ENCODE peak calls at places on chromosomes 3 and 15, in eight cellular contexts. T is left ventricle myocardium inferior, E is kidney, S is body of pancreas, F is lung, P is cardiac muscle cell, J is IMR-90, O is upper lobe of right lung. B is an unnamed sample.

GRCh38 chr3:76039431-76039830 is 254.1 kb upstream of the ZNF717 start:
- DNase-seq in E (no peak), P (no peak), J (peak; percentile 72), O (no peak), S (no peak), T (no peak), F (no peak), B (no peak)

GRCh38 chr15:38612159-38612863 is 47.7 kb upstream of the RASGRP1 start:
- DNase-seq in F (no peak), J (no peak), S (no peak), E (no peak), T (no peak), P (no peak), O (no peak), B (no peak)

GRCh38 chr15:88608607-88609181 is 12.4 kb upstream of the AEN start:
- DNase-seq in E (no peak), P (no peak), O (no peak), F (no peak), T (no peak), S (no peak), J (no peak), B (no peak)

GRCh38 chr3:123068227-123069020 is 1.6 kb downstream of the PDIA5 start:
- DNase-seq in J (no peak), E (no peak), O (no peak), F (no peak), P (no peak), T (no peak), S (no peak), B (no peak)

GRCh38 chr15:77409259-77410156 is 10.4 kb downstream of the PEAK1 start:
- DNase-seq in S (no peak), F (no peak), J (no peak), E (no peak), O (no peak), T (no peak), P (no peak), B (no peak)

GRCh38 chr3:66017084-66017990 is 21.4 kb downstream of the MAGI1 start:
- DNase-seq in P (no peak), E (no peak), F (no peak), J (no peak), T (no peak), S (no peak), O (no peak), B (no peak)

GRCh38 chr3:147231111-147231510 is 175.2 kb downstream of the ZIC4 start:
- DNase-seq in J (no peak), P (no peak), T (no peak), F (no peak), E (no peak), S (no peak), O (no peak), B (no peak)

GRCh38 chr15:65646486-65646885 is 24.7 kb downstream of the SLC24A1 start:
- DNase-seq in P (no peak), S (no peak), E (no peak), J (peak; percentile 65), T (no peak), F (no peak), O (no peak), B (no peak)

GRCh38 chr3:183324083-183324482 is 71.0 kb downstream of the B3GNT5 start:
- DNase-seq in F (no peak), O (no peak), E (no peak), S (no peak), P (no peak), T (no peak), J (no peak), B (no peak)

GRCh38 chr15:75554717-75555116 is 24.4 kb downstream of the PTPN9 start:
- DNase-seq in O (no peak), E (no peak), J (peak; percentile 88), P (peak; percentile 29), T (no peak), F (no peak), S (no peak), B (no peak)

GRCh38 chr3:70049761-70050160 is 50.2 kb downstream of the SAMMSON start:
- DNase-seq in S (peak; percentile 30), T (no peak), O (no peak), F (no peak), E (no peak), J (peak; percentile 11), P (no peak), B (no peak)

GRCh38 chr15:80228959-80229610 is 22.9 kb downstream of the CTXND1 start:
- DNase-seq in J (peak; percentile 21), F (peak; percentile 46), S (peak; percentile 32), O (peak; percentile 69), E (no peak), T (no peak), P (no peak), B (no peak)

GRCh38 chr3:101122678-101123077 is 129.5 kb upstream of the ABI3BP start:
- DNase-seq in T (no peak), P (no peak), F (no peak), E (no peak), O (no peak), J (no peak), S (no peak), B (no peak)

GRCh38 chr15:34893967-34894366 is 75.6 kb downstream of the AQR start:
- DNase-seq in T (no peak), S (no peak), J (no peak), O (no peak), P (no peak), F (no peak), E (no peak), B (no peak)

GRCh38 chr15:74179101-74179841 is 5.8 kb downstream of the ISLR start:
- DNase-seq in P (no peak), S (peak; percentile 54), T (peak; percentile 78), F (peak; percentile 66), J (peak; percentile 86), E (peak; percentile 97), O (peak; percentile 69), B (peak; percentile 94)

GRCh38 chr3:9402410-9403228 is 5.2 kb downstream of the SETD5 start:
- DNase-seq in S (peak; percentile 67), E (peak; percentile 35), O (no peak), F (no peak), T (no peak), P (peak; percentile 81), J (peak; percentile 52), B (no peak)

GRCh38 chr15:64286473-64286872 is 69.5 kb downstream of the CSNK1G1 start:
- DNase-seq in O (no peak), T (no peak), J (no peak), S (no peak), P (no peak), F (no peak), E (no peak), B (no peak)

GRCh38 chr3:125087768-125088391 is 32.1 kb upstream of the HEG1 start:
- DNase-seq in J (peak; percentile 69), F (no peak), P (no peak), T (no peak), E (no peak), O (no peak), S (no peak), B (no peak)

GRCh38 chr15:71730277-71731144 is 79.8 kb upstream of the NR2E3 start:
- DNase-seq in S (peak; percentile 47), J (peak; percentile 77), T (peak; percentile 35), E (no peak), F (peak; percentile 55), O (no peak), P (peak; percentile 69), B (peak; percentile 37)

GRCh38 chr3:138300657-138301056 is 29.0 kb downstream of the NME9 start:
- DNase-seq in O (no peak), J (no peak), E (no peak), P (no peak), F (no peak), S (no peak), T (no peak), B (no peak)

GRCh38 chr3:27166888-27167287 is 202.3 kb downstream of the NEK10 start:
- DNase-seq in T (no peak), O (no peak), E (no peak), P (no peak), F (no peak), J (peak; percentile 91), S (no peak), B (peak; percentile 35)

GRCh38 chr3:194840661-194841514 is 155.2 kb downstream of the FAM43A start:
- DNase-seq in J (peak; percentile 16), S (no peak), P (no peak), T (no peak), E (no peak), F (no peak), O (no peak), B (peak; percentile 75)

GRCh38 chr3:170338690-170339340 is 18.7 kb upstream of the SKIL start:
- DNase-seq in E (no peak), F (no peak), O (no peak), S (no peak), T (no peak), P (no peak), J (no peak), B (no peak)
- H3K9me3 ChIP-seq in E (no peaks in the 10 kb centered on the region), F (no peaks in the 10 kb centered on the region), O (no peaks in the 10 kb centered on the region), S (no peaks in the 10 kb centered on the region), T (peaks cover 8% of the 10 kb centered on the region), P (no peaks in the 10 kb centered on the region), J (peaks cover 3% of the 10 kb centered on the region), B (peaks cover 20% of the 10 kb centered on the region)

GRCh38 chr15:58296276-58296675 is 135.5 kb upstream of the LIPC start:
- DNase-seq in F (no peak), S (no peak), E (no peak), T (no peak), O (no peak), P (no peak), J (no peak), B (no peak)
- H3K9me3 ChIP-seq in F (no peaks in the 10 kb centered on the region), S (no peaks in the 10 kb centered on the region), E (peaks cover 4% of the 10 kb centered on the region), T (peaks cover 21% of the 10 kb centered on the region), O (no peaks in the 10 kb centered on the region), P (no peaks in the 10 kb centered on the region), J (peaks cover 9% of the 10 kb centered on the region), B (peaks cover 7% of the 10 kb centered on the region)

DNA sequence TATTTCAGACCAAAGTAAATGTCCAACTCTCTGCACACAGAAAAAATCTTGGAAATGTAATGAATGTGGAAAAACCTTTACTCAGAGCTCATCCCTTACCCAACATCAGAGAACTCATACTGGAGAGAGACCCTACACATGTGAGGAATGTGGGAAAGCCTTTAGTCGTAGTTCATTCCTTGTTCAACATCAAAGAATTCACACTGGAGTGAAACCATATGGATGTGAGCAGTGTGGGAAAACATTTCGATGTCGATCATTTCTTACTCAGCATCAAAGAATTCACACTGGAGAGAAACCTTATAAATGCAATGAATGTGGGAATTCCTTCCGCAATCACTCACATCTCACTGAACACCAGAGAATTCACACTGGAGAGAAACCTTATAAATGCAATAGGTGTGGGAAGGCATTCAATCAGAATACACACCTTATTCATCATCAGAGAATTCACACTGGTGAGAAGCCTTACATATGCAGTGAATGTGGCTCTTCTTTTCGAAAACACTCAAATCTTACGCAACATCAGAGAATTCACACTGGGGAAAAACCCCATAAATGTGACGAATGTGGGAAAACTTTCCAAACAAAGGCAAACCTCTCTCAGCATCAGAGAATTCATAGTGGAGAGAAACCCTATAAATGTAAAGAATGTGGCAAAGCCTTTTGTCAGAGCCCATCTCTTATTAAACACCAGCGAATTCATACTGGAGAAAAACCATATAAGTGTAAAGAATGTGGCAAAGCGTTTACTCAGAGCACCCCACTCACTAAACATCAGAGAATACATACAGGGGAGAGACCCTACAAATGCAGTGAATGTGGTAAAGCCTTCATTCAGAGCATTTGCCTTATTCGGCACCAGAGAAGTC is 8.0 kb upstream of the ZNF501 start:
- DNase-seq in S (no peak), P (no peak), E (no peak), J (peak; percentile 6), O (no peak), F (no peak), T (no peak), B (no peak)
- H3K9me3 ChIP-seq in S (no peaks in the 10 kb centered on the region), P (peaks cover 4% of the 10 kb centered on the region), E (peaks cover 52% of the 10 kb centered on the region), J (peaks cover 79% of the 10 kb centered on the region), O (peaks cover 84% of the 10 kb centered on the region), F (peaks cover 73% of the 10 kb centered on the region), T (peaks cover 100% of the 10 kb centered on the region), B (peaks cover 52% of the 10 kb centered on the region)

GRCh38 chr3:169489775-169490546 is 173.6 kb downstream of the MECOM start:
- DNase-seq in T (no peak), J (no peak), F (no peak), E (no peak), O (no peak), S (no peak), P (no peak), B (no peak)
- H3K9me3 ChIP-seq in T (no peaks in the 10 kb centered on the region), J (no peaks in the 10 kb centered on the region), F (no peaks in the 10 kb centered on the region), E (no peaks in the 10 kb centered on the region), O (no peaks in the 10 kb centered on the region), S (no peaks in the 10 kb centered on the region), P (no peaks in the 10 kb centered on the region), B (no peaks in the 10 kb centered on the region)